ENCODE peak calls at places on chromosomes 11 and 22, in eight cellular contexts. X is astrocyte of the spinal cord, N is BJ, T is A549, Z is mammary epithelial cell, V is MCF 10A, S is brain microvascular endothelial cell, O is HCT116. C is an unnamed sample.

GRCh38 chr11:61345170-61345610 is 12.2 kb downstream of the TKFC start:
- DNase-seq in T (no peak), O (no peak), V (no peak), N (no peak), Z (no peak), X (no peak), S (no peak), C (no peak)

GRCh38 chr11:125075900-125076317 is 12.8 kb downstream of the SLC37A2 start:
- DNase-seq in O (no peak), S (no peak), Z (peak; percentile 28), T (no peak), V (peak; percentile 77), X (no peak), N (no peak), C (no peak)

GRCh38 chr11:133115099-133115498 is 417.2 kb downstream of the OPCML start:
- DNase-seq in N (no peak), X (no peak), T (no peak), O (no peak), Z (no peak), S (no peak), V (no peak), C (no peak)

GRCh38 chr11:1943977-1944376 is 3.2 kb upstream of the MRPL23 start:
- DNase-seq in T (no peak), N (no peak), O (no peak), S (no peak), X (peak; percentile 12), V (peak; percentile 78), Z (peak; percentile 76), C (no peak)

GRCh38 chr11:27263046-27263445 is 100.0 kb downstream of the CCDC34 start:
- DNase-seq in Z (no peak), S (no peak), N (peak; percentile 28), X (no peak), V (no peak), O (no peak), T (no peak), C (no peak)

GRCh38 chr11:3156282-3156660 is 8.8 kb downstream of the OSBPL5 start:
- DNase-seq in N (no peak), X (no peak), V (no peak), Z (no peak), S (peak; percentile 45), O (no peak), T (no peak), C (no peak)

GRCh38 chr11:3134218-3134621 is 30.9 kb downstream of the OSBPL5 start:
- DNase-seq in Z (no peak), X (no peak), T (no peak), O (no peak), S (no peak), V (no peak), N (no peak), C (no peak)

GRCh38 chr11:35540526-35540925 is 15.1 kb upstream of the PAMR1 start:
- DNase-seq in N (no peak), O (no peak), Z (peak; percentile 38), X (no peak), S (no peak), T (no peak), V (no peak), C (no peak)

GRCh38 chr11:60915250-60915914 is 1.4 kb downstream of the TMEM109 start:
- DNase-seq in X (peak; percentile 56), V (peak; percentile 75), T (peak; percentile 60), O (peak; percentile 41), S (peak; percentile 36), Z (peak; percentile 78), N (no peak), C (no peak)

GRCh38 chr11:8068605-8069221 is 12.3 kb upstream of the TUB start:
- DNase-seq in O (no peak), S (peak; percentile 69), V (peak; percentile 64), X (peak; percentile 85), Z (no peak), N (no peak), T (peak; percentile 17), C (no peak)

GRCh38 chr11:59216654-59217640 is 4.2 kb upstream of the MPEG1 start:
- DNase-seq in T (no peak), S (no peak), X (no peak), N (no peak), V (peak; percentile 88), Z (peak; percentile 77), O (no peak), C (no peak)

GRCh38 chr11:25272214-25272613 is 775.4 kb downstream of the LUZP2 start:
- DNase-seq in X (no peak), N (no peak), T (no peak), S (no peak), V (no peak), O (no peak), Z (no peak), C (no peak)

GRCh38 chr11:72848846-72849466 is 34.7 kb downstream of the ATG16L2 start:
- DNase-seq in T (peak; percentile 50), N (no peak), O (no peak), Z (peak; percentile 22), X (peak; percentile 46), S (no peak), V (peak; percentile 50), C (no peak)

GRCh38 chr11:116986521-116987105 is 111.6 kb downstream of the SIK3 start:
- DNase-seq in V (peak; percentile 78), T (no peak), O (no peak), S (peak; percentile 49), Z (peak; percentile 94), X (peak; percentile 78), N (peak; percentile 49), C (no peak)

GRCh38 chr11:65981101-65981740 is 19.7 kb downstream of the SART1 start:
- DNase-seq in N (no peak), S (no peak), O (no peak), Z (no peak), V (no peak), X (no peak), T (no peak), C (no peak)

GRCh38 chr22:48444320-48445112 is 1383.2 kb downstream of the BRD1 start:
- DNase-seq in X (no peak), Z (no peak), V (no peak), S (no peak), N (no peak), O (no peak), T (no peak), C (no peak)

GRCh38 chr11:2271327-2272240 is 1.2 kb upstream of the ASCL2 start:
- DNase-seq in V (no peak), N (no peak), S (no peak), Z (no peak), O (no peak), T (no peak), X (no peak), C (no peak)

GRCh38 chr11:19790831-19791552 is 78.4 kb downstream of the NAV2 start:
- DNase-seq in T (no peak), O (no peak), S (no peak), Z (no peak), V (no peak), N (no peak), X (no peak), C (no peak)

GRCh38 chr11:100863080-100863581 is 176.0 kb downstream of the ARHGAP42 start:
- DNase-seq in T (peak; percentile 19), N (peak; percentile 73), Z (peak; percentile 21), S (peak; percentile 85), V (no peak), O (no peak), X (peak; percentile 95), C (no peak)

GRCh38 chr11:63527667-63528066 is 8.9 kb upstream of the PLAAT4 start:
- DNase-seq in N (no peak), Z (no peak), V (no peak), T (no peak), S (no peak), O (no peak), X (no peak), C (no peak)

GRCh38 chr11:2310786-2311455 is 9.1 kb downstream of the TSPAN32 start:
- DNase-seq in Z (no peak), T (no peak), O (no peak), N (no peak), X (no peak), V (no peak), S (no peak), C (no peak)

GRCh38 chr11:31817621-31818493 is 6.7 kb upstream of the PAX6 start:
- DNase-seq in N (no peak), Z (no peak), X (no peak), O (no peak), V (no peak), T (no peak), S (no peak), C (no peak)

GRCh38 chr22:17911312-17911705 is 113.1 kb downstream of the MICAL3 start:
- DNase-seq in O (no peak), N (no peak), T (no peak), V (no peak), S (no peak), X (no peak), Z (no peak), C (no peak)

GRCh38 chr11:6258571-6258998 is 1.1 kb upstream of the CCKBR start:
- DNase-seq in V (no peak), S (no peak), N (no peak), Z (no peak), T (no peak), O (no peak), X (no peak), C (no peak)
- TF ChIP-seq CTCF in V (no peak), S (no peak), N (no peak), Z (no peak), T (no peak), O (no peak), X (no peak), C (peak; percentile 20)

GRCh38 chr22:43208703-43209522 is 22.0 kb upstream of the TTLL12 start:
- DNase-seq in Z (no peak), N (no peak), T (no peak), O (no peak), V (no peak), X (no peak), S (no peak), C (no peak)
- TF ChIP-seq CTCF in Z (no peak), N (no peak), T (no peak), O (no peak), V (no peak), X (no peak), S (no peak), C (no peak)

GRCh38 chr11:73995731-73996130 is 13.1 kb upstream of the UCP2 start:
- DNase-seq in O (no peak), N (no peak), Z (no peak), T (no peak), X (no peak), V (no peak), S (no peak), C (no peak)

GRCh38 chr11:73998846-73999575 is 9.9 kb downstream of the UCP3 start:
- DNase-seq in N (no peak), X (no peak), O (no peak), S (no peak), V (no peak), Z (no peak), T (no peak), C (no peak)

GRCh38 chr11:73995247-73995646 is 12.6 kb upstream of the UCP2 start:
- DNase-seq in V (no peak), X (no peak), Z (no peak), S (no peak), O (no peak), N (no peak), T (no peak), C (no peak)

GRCh38 chr11:73996161-73996747 is 12.6 kb downstream of the UCP3 start:
- DNase-seq in T (no peak), S (no peak), X (no peak), O (no peak), N (no peak), V (no peak), Z (no peak), C (no peak)

GRCh38 chr11:73997120-73997772 is 11.6 kb downstream of the UCP3 start:
- DNase-seq in T (no peak), X (no peak), V (no peak), S (no peak), Z (no peak), O (no peak), N (no peak), C (no peak)
- TF ChIP-seq CTCF in T (no peak), X (no peak), V (no peak), S (no peak), Z (no peak), O (no peak), N (no peak), C (no peak)

GRCh38 chr11:134617360-134617759 is 205.3 kb upstream of the B3GAT1 start:
- DNase-seq in S (no peak), O (no peak), X (no peak), Z (no peak), T (no peak), N (no peak), V (no peak), C (no peak)
- TF ChIP-seq CTCF in S (no peak), O (no peak), X (no peak), Z (no peak), T (no peak), N (no peak), V (no peak), C (no peak)